ENCODE peak calls at places on chromosomes 5 and 9, in nine cellular contexts. G, M, H, C, Y, E, V, F and I are unnamed samples.

GRCh38 chr9:111152614-111153013 is 114.3 kb upstream of the LPAR1 start:
- DNase-seq in G (no peak), F (no peak), E (no peak), M (no peak), Y (no peak), V (no peak), H (no peak), C (no peak), I (no peak)

GRCh38 chr9:134571326-134571871 is 70.2 kb upstream of the COL5A1 start:
- DNase-seq in M (no peak), Y (peak), H (no peak), V (no peak), E (no peak), G (peak), F (peak), C (no peak), I (no peak)

GRCh38 chr5:36741138-36741537 is 134.7 kb downstream of the SLC1A3 start:
- DNase-seq in F (no peak), Y (peak), E (no peak), H (peak), M (no peak), C (no peak), G (no peak), V (no peak), I (no peak)

GRCh38 chr5:178163772-178164735 is 10.4 kb upstream of the NHP2 start:
- DNase-seq in M (peak), F (peak), H (peak), G (peak), Y (peak), V (peak), E (peak), C (peak), I (peak)

GRCh38 chr5:139186293-139186692 is 11.9 kb downstream of the SIL1 start:
- DNase-seq in H (no peak), F (no peak), M (no peak), E (no peak), G (no peak), Y (no peak), C (no peak), V (no peak), I (no peak)

GRCh38 chr5:95530441-95530840 is 24.3 kb downstream of the SKIC3 start:
- DNase-seq in F (no peak), V (no peak), E (no peak), C (no peak), H (peak), M (no peak), Y (no peak), G (no peak), I (no peak)

GRCh38 chr5:80146036-80146435 is 109.8 kb downstream of the SERINC5 start:
- DNase-seq in H (no peak), Y (no peak), E (no peak), V (no peak), M (no peak), G (no peak), C (no peak), F (no peak), I (no peak)

GRCh38 chr5:76325326-76325725 is 77.8 kb upstream of the IQGAP2 start:
- DNase-seq in C (no peak), E (no peak), V (no peak), F (no peak), Y (no peak), M (no peak), H (no peak), G (no peak), I (no peak)

GRCh38 chr9:123031963-123032362 is 1.5 kb upstream of the GPR21 start:
- DNase-seq in F (no peak), C (no peak), V (no peak), G (no peak), H (no peak), M (no peak), E (no peak), Y (no peak), I (no peak)

GRCh38 chr5:180294401-180294800 is 2.5 kb upstream of the MAPK9 start:
- DNase-seq in H (no peak), M (no peak), V (no peak), Y (no peak), C (no peak), F (peak), G (no peak), E (no peak), I (no peak)

DNA sequence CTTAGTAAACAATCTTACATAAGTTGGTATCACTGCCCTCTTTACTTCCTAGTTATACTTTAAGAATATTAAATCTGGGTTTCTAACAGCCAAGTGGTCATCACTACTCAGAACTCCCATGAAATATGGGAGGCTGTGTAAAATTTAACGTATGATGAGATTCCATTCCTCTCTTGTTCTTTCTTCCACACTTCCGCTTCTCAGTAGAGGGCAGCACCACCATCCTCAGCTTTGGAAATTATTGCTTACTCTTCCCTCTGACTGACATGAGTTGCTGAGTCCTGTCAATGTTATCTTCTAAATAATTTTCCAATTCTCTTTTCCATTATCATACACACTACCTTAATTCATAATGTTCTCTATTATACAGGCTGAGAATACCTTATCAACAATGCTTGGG is 194.0 kb downstream of the RFX3 start:
- DNase-seq in H (no peak), E (no peak), Y (no peak), M (peak), C (no peak), F (no peak), G (no peak), V (no peak), I (no peak)
- TF ChIP-seq CTCF in H (no peak), E (no peak), Y (no peak), M (peak), C (peak), F (no peak), G (no peak), V (peak), I (no peak)

DNA sequence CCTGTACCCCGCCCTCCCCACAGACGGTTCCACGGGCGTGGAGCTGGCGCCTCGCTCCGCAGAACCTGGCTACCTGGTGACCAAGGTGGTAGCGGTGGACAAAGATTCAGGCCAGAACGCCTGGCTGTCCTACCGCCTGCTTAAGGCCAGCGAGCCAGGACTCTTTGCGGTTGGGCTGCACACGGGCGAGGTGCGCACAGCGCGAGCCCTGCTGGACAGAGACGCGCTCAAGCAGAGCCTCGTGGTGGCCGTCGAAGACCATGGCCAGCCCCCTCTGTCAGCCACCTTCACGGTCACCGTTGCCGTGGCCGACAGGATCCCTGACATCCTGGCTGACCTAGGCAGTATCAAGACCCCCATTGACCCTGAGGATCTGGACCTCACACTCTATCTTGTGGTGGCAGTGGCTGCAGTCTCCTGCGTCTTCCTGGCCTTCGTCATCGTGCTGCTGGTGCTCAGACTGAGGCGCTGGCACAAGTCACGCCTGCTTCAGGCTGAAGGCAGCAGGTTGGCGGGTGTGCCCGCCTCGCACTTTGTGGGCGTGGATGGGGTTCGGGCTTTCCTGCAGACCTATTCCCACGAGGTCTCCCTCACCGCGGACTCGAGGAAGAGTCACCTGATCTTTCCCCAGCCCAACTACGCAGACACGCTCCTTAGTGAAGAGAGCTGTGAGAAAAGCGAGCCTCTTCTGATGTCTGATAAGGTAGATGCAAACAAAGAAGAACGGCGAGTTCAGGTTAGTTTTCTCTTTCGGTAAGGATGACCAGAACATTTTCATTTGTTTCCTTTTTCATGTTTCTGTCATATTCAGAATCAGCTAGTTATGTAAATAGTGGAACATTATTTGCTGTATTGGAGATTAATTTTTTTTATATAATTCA is 2.3 kb downstream of the PCDHGA5 start:
- DNase-seq in E (no peak), H (no peak), C (no peak), F (no peak), M (no peak), G (no peak), V (no peak), Y (no peak), I (no peak)
- TF ChIP-seq POLR2A in E (no peak), H (no peak), C (no peak), F (no peak), M (no peak), G (no peak), V (no peak), Y (no peak), I (no peak)

GRCh38 chr9:28073278-28073677 is 500.0 kb upstream of the C9orf72 start:
- DNase-seq in M (peak), C (peak), H (peak), F (no peak), V (peak), G (no peak), Y (peak), E (no peak), I (no peak)
- TF ChIP-seq CTCF in M (peak), C (peak), H (peak), F (peak), V (peak), G (peak), Y (peak), E (no peak), I (peak)

GRCh38 chr9:129028192-129028966 is at the start of gene SH3GLB2:
- DNase-seq in M (peak), H (peak), F (peak), C (peak), V (peak), E (peak), Y (peak), G (peak), I (peak)
- TF ChIP-seq POLR2A in M (no peak), H (no peak), F (no peak), C (no peak), V (peak), E (peak), Y (no peak), G (no peak), I (peak)

GRCh38 chr5:72434781-72435437 is 72.3 kb downstream of the ZNF366 start:
- DNase-seq in M (no peak), C (peak), E (no peak), Y (no peak), V (no peak), G (no peak), H (no peak), F (no peak), I (no peak)
- TF ChIP-seq CTCF in M (no peak), C (no peak), E (no peak), Y (no peak), V (no peak), G (no peak), H (no peak), F (no peak), I (no peak)

GRCh38 chr5:154713615-154714125 is 41.5 kb upstream of the LARP1 start:
- DNase-seq in H (peak), C (no peak), V (no peak), F (peak), G (no peak), M (no peak), E (no peak), Y (no peak), I (no peak)

GRCh38 chr5:154714271-154714986 is 40.7 kb upstream of the LARP1 start:
- DNase-seq in H (peak), G (no peak), V (no peak), E (no peak), Y (peak), M (no peak), C (no peak), F (no peak), I (no peak)

GRCh38 chr5:154708845-154709244 is 46.3 kb upstream of the LARP1 start:
- DNase-seq in F (peak), M (peak), E (no peak), G (no peak), V (no peak), H (peak), Y (no peak), C (no peak), I (no peak)

GRCh38 chr5:154709368-154710305 is 45.5 kb upstream of the LARP1 start:
- DNase-seq in E (no peak), F (peak), H (no peak), C (no peak), G (no peak), M (no peak), V (no peak), Y (no peak), I (no peak)

GRCh38 chr5:154712518-154713437 is 42.4 kb upstream of the LARP1 start:
- DNase-seq in H (no peak), G (no peak), M (peak), V (no peak), F (peak), Y (peak), E (no peak), C (no peak), I (no peak)
- TF ChIP-seq POLR2A in H (no peak), G (no peak), M (no peak), V (no peak), F (no peak), Y (no peak), E (no peak), C (no peak), I (no peak)

DNA sequence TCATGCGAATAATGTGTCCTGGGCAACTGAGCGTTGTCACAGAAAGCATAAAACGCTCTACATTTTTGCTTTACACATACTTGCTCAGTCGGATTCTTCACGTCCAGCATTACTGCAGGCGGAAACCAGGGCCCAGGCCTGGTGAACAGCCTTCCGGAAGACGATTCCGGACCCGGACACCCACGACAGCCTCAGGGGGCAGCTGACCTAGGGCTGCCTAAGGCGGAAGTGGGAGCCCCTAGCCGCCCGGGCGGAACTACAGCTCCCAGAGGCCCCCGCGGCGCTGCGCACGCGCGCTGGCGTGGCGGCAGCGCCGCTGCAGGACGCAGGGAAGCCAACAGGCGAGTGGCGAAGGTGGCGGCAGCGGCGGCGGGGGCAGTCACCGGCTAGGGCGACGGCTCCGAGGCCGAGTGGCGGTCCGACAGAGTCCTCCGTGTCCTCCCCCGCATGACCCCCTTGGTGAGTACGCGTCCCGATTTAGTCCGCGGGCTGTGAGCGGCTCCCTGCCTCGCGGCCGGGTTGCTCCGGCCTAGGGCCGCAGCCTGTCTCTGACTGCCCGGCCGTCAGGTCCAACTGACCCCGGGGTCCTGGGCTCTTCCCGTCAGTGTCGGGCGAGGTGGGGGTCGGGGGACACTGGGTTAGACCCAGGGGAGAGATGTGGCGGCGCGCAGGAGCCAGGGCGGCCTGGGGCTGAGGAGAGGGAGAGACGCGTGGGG is at the start of gene GAPVD1:
- DNase-seq in H (peak), F (peak), Y (peak), C (peak), G (peak), V (peak), E (peak), M (peak), I (peak)
- TF ChIP-seq CTCF in H (peak), F (peak), Y (no peak), C (peak), G (peak), V (peak), E (peak), M (peak), I (peak)

GRCh38 chr5:141812512-141812911 is 65.7 kb downstream of the PCDH1 start:
- DNase-seq in E (no peak), C (no peak), G (no peak), V (no peak), H (no peak), Y (no peak), F (no peak), M (no peak), I (no peak)
- TF ChIP-seq POLR2A in E (no peak), C (no peak), G (no peak), V (no peak), H (no peak), Y (no peak), F (no peak), M (no peak), I (no peak)

GRCh38 chr5:14273207-14273767 is 130.1 kb downstream of the TRIO start:
- DNase-seq in M (no peak), H (no peak), G (no peak), Y (no peak), F (no peak), E (no peak), C (no peak), V (no peak), I (no peak)

GRCh38 chr5:14280294-14280854 is 137.2 kb downstream of the TRIO start:
- DNase-seq in C (no peak), E (no peak), V (no peak), Y (no peak), H (no peak), M (no peak), G (no peak), F (no peak), I (no peak)

GRCh38 chr5:14272548-14273205 is 129.5 kb downstream of the TRIO start:
- DNase-seq in H (no peak), V (no peak), M (no peak), F (no peak), Y (no peak), C (no peak), G (no peak), E (no peak), I (no peak)

GRCh38 chr5:14281746-14282181 is 138.6 kb downstream of the TRIO start:
- DNase-seq in V (no peak), M (no peak), F (no peak), G (no peak), E (no peak), Y (no peak), H (no peak), C (no peak), I (no peak)

GRCh38 chr5:14277407-14278320 is 134.5 kb downstream of the TRIO start:
- DNase-seq in Y (no peak), H (no peak), G (no peak), E (no peak), M (no peak), V (no peak), F (no peak), C (no peak), I (no peak)
- TF ChIP-seq CTCF in Y (no peak), H (no peak), G (no peak), E (no peak), M (no peak), V (peak), F (no peak), C (no peak), I (no peak)

GRCh38 chr9:93450817-93451761 is at the start of gene FAM120A:
- DNase-seq in G (peak), M (peak), F (peak), V (peak), H (peak), C (peak), Y (peak), E (peak), I (peak)
- TF ChIP-seq POLR2A in G (no peak), M (peak), F (peak), V (peak), H (peak), C (peak), Y (no peak), E (peak), I (peak)